ENCODE peak calls at places on chromosomes 11 and 22, in six cellular contexts. One of them, this sample, is unnamed.

GRCh38 chr22:26894766-26895485 is 237.5 kb downstream of the MIAT start:
- DNase-seq in A549: peak
- DNase-seq in H9: no peak
- DNase-seq in BJ: peak
- DNase-seq in HFFc6: peak
- DNase-seq in epithelial cell of esophagus: peak
- DNase-seq in this sample: peak

GRCh38 chr11:76578655-76579046 is 91.9 kb downstream of the LRRC32 start:
- DNase-seq in BJ: no peak
- DNase-seq in HFFc6: no peak
- DNase-seq in A549: no peak
- DNase-seq in H9: peak
- DNase-seq in epithelial cell of esophagus: no peak
- DNase-seq in this sample: no peak

GRCh38 chr11:126355324-126355925 is at the start of gene ST3GAL4:
- DNase-seq in A549: peak
- DNase-seq in epithelial cell of esophagus: peak
- DNase-seq in H9: peak
- DNase-seq in BJ: no peak
- DNase-seq in HFFc6: no peak
- DNase-seq in this sample: peak

GRCh38 chr11:61701298-61701993 is 21.3 kb downstream of the DAGLA start:
- DNase-seq in HFFc6: no peak
- DNase-seq in H9: peak
- DNase-seq in epithelial cell of esophagus: peak
- DNase-seq in A549: peak
- DNase-seq in BJ: no peak
- DNase-seq in this sample: peak

GRCh38 chr22:35116269-35116668 is 50.3 kb downstream of the ISX start:
- DNase-seq in H9: no peak
- DNase-seq in epithelial cell of esophagus: no peak
- DNase-seq in HFFc6: no peak
- DNase-seq in BJ: no peak
- DNase-seq in A549: no peak
- DNase-seq in this sample: no peak

GRCh38 chr11:106553304-106553703 is 465.0 kb downstream of the GUCY1A2 start:
- DNase-seq in epithelial cell of esophagus: no peak
- DNase-seq in HFFc6: no peak
- DNase-seq in H9: no peak
- DNase-seq in A549: no peak
- DNase-seq in BJ: no peak
- DNase-seq in this sample: no peak

GRCh38 chr11:27100534-27100933 is 59.9 kb downstream of the BBOX1 start:
- DNase-seq in BJ: no peak
- DNase-seq in A549: no peak
- DNase-seq in H9: no peak
- DNase-seq in HFFc6: no peak
- DNase-seq in epithelial cell of esophagus: no peak
- DNase-seq in this sample: peak

GRCh38 chr11:63505857-63506528 is at the start of gene LGALS12:
- DNase-seq in H9: peak
- DNase-seq in BJ: no peak
- DNase-seq in A549: no peak
- DNase-seq in epithelial cell of esophagus: no peak
- DNase-seq in HFFc6: no peak
- DNase-seq in this sample: peak

GRCh38 chr11:24357620-24358386 is 139.1 kb upstream of the LUZP2 start:
- DNase-seq in BJ: no peak
- DNase-seq in A549: no peak
- DNase-seq in HFFc6: no peak
- DNase-seq in epithelial cell of esophagus: no peak
- DNase-seq in H9: no peak
- DNase-seq in this sample: peak

GRCh38 chr11:88353835-88354496 is 16.4 kb upstream of the CTSC start:
- DNase-seq in epithelial cell of esophagus: no peak
- DNase-seq in H9: no peak
- DNase-seq in HFFc6: no peak
- DNase-seq in BJ: no peak
- DNase-seq in A549: no peak
- DNase-seq in this sample: no peak

GRCh38 chr11:133197425-133197824 is 334.9 kb downstream of the OPCML start:
- DNase-seq in BJ: no peak
- DNase-seq in H9: no peak
- DNase-seq in HFFc6: no peak
- DNase-seq in epithelial cell of esophagus: peak
- DNase-seq in A549: no peak
- DNase-seq in this sample: no peak

GRCh38 chr11:100801225-100801999 is 114.3 kb downstream of the ARHGAP42 start:
- DNase-seq in H9: no peak
- DNase-seq in epithelial cell of esophagus: no peak
- DNase-seq in BJ: no peak
- DNase-seq in HFFc6: no peak
- DNase-seq in A549: no peak
- DNase-seq in this sample: no peak

GRCh38 chr11:102494216-102494615 is 36.3 kb downstream of the MMP7 start:
- DNase-seq in A549: peak
- DNase-seq in BJ: no peak
- DNase-seq in H9: no peak
- DNase-seq in HFFc6: peak
- DNase-seq in epithelial cell of esophagus: peak
- DNase-seq in this sample: no peak

GRCh38 chr22:41524283-41524682 is 20.0 kb downstream of the POLR3H start:
- DNase-seq in HFFc6: no peak
- DNase-seq in A549: no peak
- DNase-seq in H9: no peak
- DNase-seq in epithelial cell of esophagus: no peak
- DNase-seq in BJ: no peak
- DNase-seq in this sample: peak

GRCh38 chr22:19896665-19897355 is 42.1 kb upstream of the GNB1L start:
- DNase-seq in H9: no peak
- DNase-seq in BJ: no peak
- DNase-seq in epithelial cell of esophagus: no peak
- DNase-seq in A549: no peak
- DNase-seq in HFFc6: no peak
- DNase-seq in this sample: no peak

GRCh38 chr11:35114901-35115687 is 23.9 kb upstream of the CD44 start:
- DNase-seq in A549: no peak
- DNase-seq in epithelial cell of esophagus: peak
- DNase-seq in H9: no peak
- DNase-seq in HFFc6: no peak
- DNase-seq in BJ: no peak
- DNase-seq in this sample: no peak

GRCh38 chr11:77381749-77382693 is 80.5 kb upstream of the GDPD4 start:
- DNase-seq in HFFc6: peak
- DNase-seq in BJ: peak
- DNase-seq in A549: no peak
- DNase-seq in epithelial cell of esophagus: no peak
- DNase-seq in H9: no peak
- DNase-seq in this sample: peak

GRCh38 chr22:40076702-40077645 is 82.2 kb downstream of the FAM83F start:
- DNase-seq in epithelial cell of esophagus: peak
- DNase-seq in H9: no peak
- DNase-seq in A549: no peak
- DNase-seq in HFFc6: peak
- DNase-seq in BJ: no peak
- DNase-seq in this sample: peak

GRCh38 chr11:106276126-106276525 is 198.7 kb downstream of the AASDHPPT start:
- DNase-seq in HFFc6: no peak
- DNase-seq in H9: no peak
- DNase-seq in BJ: no peak
- DNase-seq in epithelial cell of esophagus: peak
- DNase-seq in A549: no peak
- DNase-seq in this sample: peak

GRCh38 chr11:130471731-130472433 is 23.4 kb downstream of the ADAMTS15 start:
- DNase-seq in H9: no peak
- DNase-seq in HFFc6: no peak
- DNase-seq in epithelial cell of esophagus: no peak
- DNase-seq in BJ: no peak
- DNase-seq in A549: no peak
- DNase-seq in this sample: no peak

GRCh38 chr11:62554377-62554776 is 7.8 kb upstream of the AHNAK start:
- DNase-seq in A549: no peak
- DNase-seq in H9: no peak
- DNase-seq in BJ: no peak
- DNase-seq in epithelial cell of esophagus: no peak
- DNase-seq in HFFc6: no peak
- DNase-seq in this sample: no peak

GRCh38 chr22:23862103-23862502 is 4.4 kb downstream of the SLC2A11 start:
- DNase-seq in BJ: no peak
- DNase-seq in HFFc6: peak
- DNase-seq in H9: peak
- DNase-seq in epithelial cell of esophagus: peak
- DNase-seq in A549: peak
- DNase-seq in this sample: peak

GRCh38 chr11:5291207-5291838 is 10.4 kb downstream of the OR51B4 start:
- DNase-seq in BJ: no peak
- DNase-seq in epithelial cell of esophagus: peak
- DNase-seq in H9: peak
- DNase-seq in A549: peak
- DNase-seq in HFFc6: peak
- DNase-seq in this sample: peak

GRCh38 chr11:118900535-118901384 is 17.1 kb downstream of the CXCR5 start:
- DNase-seq in H9: no peak
- DNase-seq in BJ: no peak
- DNase-seq in A549: no peak
- DNase-seq in epithelial cell of esophagus: no peak
- DNase-seq in HFFc6: no peak
- DNase-seq in this sample: no peak

GRCh38 chr11:118902336-118903203 is 18.9 kb downstream of the CXCR5 start:
- DNase-seq in BJ: no peak
- DNase-seq in H9: no peak
- DNase-seq in HFFc6: no peak
- DNase-seq in epithelial cell of esophagus: no peak
- DNase-seq in A549: no peak
- DNase-seq in this sample: no peak

GRCh38 chr11:118903204-118904015 is 19.7 kb downstream of the CXCR5 start:
- DNase-seq in A549: no peak
- DNase-seq in HFFc6: no peak
- DNase-seq in BJ: no peak
- DNase-seq in epithelial cell of esophagus: no peak
- DNase-seq in H9: no peak
- DNase-seq in this sample: no peak

GRCh38 chr11:118899706-118900360 is 16.1 kb downstream of the CXCR5 start:
- DNase-seq in BJ: no peak
- DNase-seq in epithelial cell of esophagus: no peak
- DNase-seq in H9: no peak
- DNase-seq in A549: no peak
- DNase-seq in HFFc6: no peak
- DNase-seq in this sample: no peak

GRCh38 chr11:118901494-118902335 is 18.0 kb downstream of the CXCR5 start:
- DNase-seq in H9: no peak
- DNase-seq in BJ: no peak
- DNase-seq in HFFc6: no peak
- DNase-seq in A549: no peak
- DNase-seq in epithelial cell of esophagus: no peak
- DNase-seq in this sample: no peak
- TF ChIP-seq CTCF in H9: no peak
- TF ChIP-seq CTCF in BJ: peak
- TF ChIP-seq CTCF in HFFc6: peak
- TF ChIP-seq CTCF in A549: peak
- TF ChIP-seq CTCF in epithelial cell of esophagus: peak
- TF ChIP-seq CTCF in this sample: no peak

GRCh38 chr22:32120603-32121002 is 38.5 kb downstream of the C22orf42 start:
- DNase-seq in epithelial cell of esophagus: no peak
- DNase-seq in HFFc6: no peak
- DNase-seq in H9: no peak
- DNase-seq in BJ: no peak
- DNase-seq in A549: no peak
- DNase-seq in this sample: no peak

GRCh38 chr22:32122899-32123298 is 36.2 kb downstream of the C22orf42 start:
- DNase-seq in HFFc6: no peak
- DNase-seq in BJ: no peak
- DNase-seq in H9: no peak
- DNase-seq in epithelial cell of esophagus: no peak
- DNase-seq in A549: no peak
- DNase-seq in this sample: no peak

GRCh38 chr22:32119568-32120235 is 39.4 kb downstream of the C22orf42 start:
- DNase-seq in HFFc6: no peak
- DNase-seq in H9: peak
- DNase-seq in BJ: no peak
- DNase-seq in A549: no peak
- DNase-seq in epithelial cell of esophagus: no peak
- DNase-seq in this sample: no peak

GRCh38 chr22:32127904-32128303 is 31.2 kb downstream of the C22orf42 start:
- DNase-seq in BJ: no peak
- DNase-seq in epithelial cell of esophagus: no peak
- DNase-seq in HFFc6: no peak
- DNase-seq in H9: peak
- DNase-seq in A549: no peak
- DNase-seq in this sample: no peak

DNA sequence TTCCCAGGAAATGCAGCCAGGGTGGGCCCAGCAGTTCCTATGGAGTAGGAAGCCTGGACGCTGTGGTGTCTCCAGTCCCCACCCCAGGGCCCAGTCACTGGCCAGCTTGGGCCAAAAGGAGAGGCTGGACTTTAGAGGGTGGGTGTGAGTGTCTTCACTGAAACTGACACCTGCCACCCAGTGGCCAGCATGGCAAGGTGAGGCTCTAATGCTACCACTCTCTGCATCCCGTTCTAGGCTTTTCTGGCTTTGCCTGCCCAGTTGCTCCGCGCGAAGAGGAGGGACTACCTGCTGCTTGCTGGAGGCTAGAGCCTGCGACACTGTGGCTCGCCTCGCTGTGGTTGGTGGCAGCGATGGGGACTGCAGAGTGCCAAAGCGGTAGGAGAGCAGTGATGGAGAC is 35.4 kb downstream of the C22orf42 start:
- DNase-seq in epithelial cell of esophagus: no peak
- DNase-seq in H9: peak
- DNase-seq in BJ: no peak
- DNase-seq in A549: peak
- DNase-seq in HFFc6: no peak
- DNase-seq in this sample: no peak
- TF ChIP-seq CTCF in epithelial cell of esophagus: peak
- TF ChIP-seq CTCF in H9: peak
- TF ChIP-seq CTCF in BJ: no peak
- TF ChIP-seq CTCF in A549: peak
- TF ChIP-seq CTCF in HFFc6: peak
- TF ChIP-seq CTCF in this sample: peak

GRCh38 chr11:8309862-8310261 is 46.2 kb upstream of the LMO1 start:
- DNase-seq in H9: no peak
- DNase-seq in epithelial cell of esophagus: peak
- DNase-seq in HFFc6: no peak
- DNase-seq in A549: peak
- DNase-seq in BJ: no peak
- DNase-seq in this sample: no peak
- TF ChIP-seq CTCF in H9: peak
- TF ChIP-seq CTCF in epithelial cell of esophagus: peak
- TF ChIP-seq CTCF in HFFc6: no peak
- TF ChIP-seq CTCF in A549: no peak
- TF ChIP-seq CTCF in BJ: no peak
- TF ChIP-seq CTCF in this sample: no peak

DNA sequence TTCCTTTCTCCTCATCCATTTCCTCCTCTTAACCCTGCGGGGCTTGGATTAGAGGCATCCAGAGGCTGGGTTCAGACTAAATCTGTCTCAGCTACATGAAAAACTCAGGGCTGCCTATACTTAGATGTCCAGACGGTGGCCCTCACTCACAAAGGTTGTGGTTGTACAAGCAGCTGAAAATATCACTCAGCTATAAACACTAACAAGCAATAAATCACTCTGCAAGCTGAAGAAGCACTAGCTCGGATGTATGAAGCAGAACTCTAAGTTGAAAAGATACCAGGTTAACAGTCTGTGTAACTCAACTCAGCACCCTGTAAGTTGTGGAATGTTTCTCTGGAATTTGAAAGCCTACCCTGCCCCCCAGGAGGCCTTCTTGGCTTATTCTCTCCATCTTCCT is 82.9 kb downstream of the EXT2 start:
- DNase-seq in A549: no peak
- DNase-seq in H9: no peak
- DNase-seq in HFFc6: peak
- DNase-seq in epithelial cell of esophagus: no peak
- DNase-seq in BJ: peak
- DNase-seq in this sample: peak
- TF ChIP-seq CTCF in A549: no peak
- TF ChIP-seq CTCF in H9: no peak
- TF ChIP-seq CTCF in HFFc6: peak
- TF ChIP-seq CTCF in epithelial cell of esophagus: no peak
- TF ChIP-seq CTCF in BJ: peak
- TF ChIP-seq CTCF in this sample: peak

This sample was measured in choroid plexus epithelial cell.